ENCODE peak calls at places on chromosome 10, in seven cellular contexts. I, R, Y, T, Z, M and S are unnamed samples.
A peak's percentile ranks its signal among the peaks of the same experiment; 100 is the strongest.

GRCh38 chr10:930415-931325 is 835 bp downstream of the LARP4B start:
- DNase-seq in I (peak; percentile 71), M (peak; percentile 83), Z (peak; percentile 44), Y (peak; percentile 65), T (peak; percentile 33), R (peak; percentile 56), S (peak; percentile 76)

GRCh38 chr10:117237401-117237991 is 3.4 kb upstream of the SLC18A2 start:
- DNase-seq in M (no peak), Y (no peak), R (no peak), T (no peak), I (no peak), Z (no peak), S (no peak)

GRCh38 chr10:121614746-121615145 is 16.5 kb upstream of the FGFR2 start:
- DNase-seq in R (no peak), Z (no peak), Y (no peak), T (no peak), I (no peak), M (no peak), S (no peak)

GRCh38 chr10:119650692-119651513 is at the start of gene BAG3:
- DNase-seq in Y (peak; percentile 91), R (peak; percentile 88), T (peak; percentile 94), Z (peak; percentile 90), M (peak; percentile 97), I (peak; percentile 98), S (peak; percentile 94)

GRCh38 chr10:43872644-43873043 is 224.0 kb upstream of the ZNF32 start:
- DNase-seq in R (no peak), M (no peak), Z (no peak), Y (peak; percentile 14), I (no peak), T (no peak), S (no peak)

GRCh38 chr10:79342295-79342761 is 4.9 kb upstream of the PPIF start:
- DNase-seq in Z (no peak), M (peak; percentile 44), R (no peak), Y (no peak), I (no peak), T (no peak), S (no peak)

GRCh38 chr10:1739751-1740150 is 2.4 kb upstream of the ADARB2 start:
- DNase-seq in R (no peak), T (no peak), Y (no peak), I (no peak), M (no peak), Z (no peak), S (no peak)

GRCh38 chr10:127850944-127851343 is 41.8 kb downstream of the CLRN3 start:
- DNase-seq in T (no peak), Z (no peak), I (no peak), M (peak; percentile 65), Y (no peak), R (no peak), S (no peak)

GRCh38 chr10:35251373-35252100 is 84.8 kb upstream of the CCNY start:
- DNase-seq in R (no peak), Z (no peak), T (no peak), M (no peak), I (no peak), Y (no peak), S (no peak)

GRCh38 chr10:75475470-75476182 is 44.2 kb downstream of the LRMDA start:
- DNase-seq in R (no peak), I (no peak), T (no peak), Z (no peak), M (no peak), Y (no peak), S (no peak)

GRCh38 chr10:121919666-121920065 is 8.2 kb downstream of the ATE1 start:
- DNase-seq in R (no peak), M (no peak), Y (no peak), T (no peak), I (no peak), Z (no peak), S (no peak)

GRCh38 chr10:131750973-131751826 is 149.6 kb upstream of the PPP2R2D start:
- DNase-seq in M (no peak), T (no peak), I (peak; percentile 30), R (no peak), Y (no peak), Z (no peak), S (no peak)

GRCh38 chr10:88347597-88348304 is 235.4 kb downstream of the RNLS start:
- DNase-seq in T (no peak), Z (no peak), M (no peak), R (no peak), I (no peak), Y (no peak), S (no peak)

GRCh38 chr10:49081532-49082275 is 33.6 kb downstream of the VSTM4 start:
- DNase-seq in T (peak; percentile 75), I (no peak), R (no peak), Z (no peak), Y (peak; percentile 50), M (no peak), S (no peak)

GRCh38 chr10:96366508-96366907 is 7.7 kb upstream of the OPALIN start:
- DNase-seq in T (no peak), Y (no peak), M (no peak), R (no peak), I (no peak), Z (no peak), S (no peak)

GRCh38 chr10:6647811-6648526 is 67.9 kb upstream of the PRKCQ start:
- DNase-seq in R (peak; percentile 52), M (no peak), Y (peak; percentile 86), T (no peak), I (no peak), Z (peak; percentile 72), S (peak; percentile 39)

GRCh38 chr10:28263136-28263857 is 39.6 kb downstream of the MPP7 start:
- DNase-seq in Z (no peak), Y (no peak), M (no peak), T (no peak), R (no peak), I (peak; percentile 70), S (peak; percentile 21)

GRCh38 chr10:98374176-98374969 is 40.6 kb downstream of the PYROXD2 start:
- DNase-seq in T (no peak), Z (no peak), M (no peak), Y (no peak), R (no peak), I (no peak), S (no peak)

DNA sequence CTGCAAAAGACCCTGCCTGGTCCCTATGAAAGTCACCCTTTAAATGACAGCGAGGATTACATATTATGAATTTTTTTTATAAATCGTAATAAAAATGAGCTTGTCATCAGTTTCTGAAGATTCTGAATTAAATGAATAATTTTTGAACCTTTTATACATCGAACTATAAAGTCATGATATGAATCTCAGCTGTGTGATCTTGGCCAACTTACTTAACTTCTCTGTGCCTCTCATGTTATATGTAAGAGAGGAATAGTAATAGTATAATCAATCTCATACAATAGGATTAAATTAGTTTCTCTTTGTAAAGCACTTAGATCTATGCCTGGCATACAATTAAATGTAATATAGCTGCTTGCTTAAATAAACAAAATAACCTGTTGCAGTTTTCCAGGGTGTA is 5.3 kb upstream of the ATOH7 start:
- DNase-seq in Z (no peak), M (no peak), Y (no peak), R (no peak), I (no peak), T (no peak), S (no peak)
- TF ChIP-seq EP300 in Z (no peak), M (no peak), Y (no peak), R (no peak), I (no peak), T (no peak), S (no peak)

DNA sequence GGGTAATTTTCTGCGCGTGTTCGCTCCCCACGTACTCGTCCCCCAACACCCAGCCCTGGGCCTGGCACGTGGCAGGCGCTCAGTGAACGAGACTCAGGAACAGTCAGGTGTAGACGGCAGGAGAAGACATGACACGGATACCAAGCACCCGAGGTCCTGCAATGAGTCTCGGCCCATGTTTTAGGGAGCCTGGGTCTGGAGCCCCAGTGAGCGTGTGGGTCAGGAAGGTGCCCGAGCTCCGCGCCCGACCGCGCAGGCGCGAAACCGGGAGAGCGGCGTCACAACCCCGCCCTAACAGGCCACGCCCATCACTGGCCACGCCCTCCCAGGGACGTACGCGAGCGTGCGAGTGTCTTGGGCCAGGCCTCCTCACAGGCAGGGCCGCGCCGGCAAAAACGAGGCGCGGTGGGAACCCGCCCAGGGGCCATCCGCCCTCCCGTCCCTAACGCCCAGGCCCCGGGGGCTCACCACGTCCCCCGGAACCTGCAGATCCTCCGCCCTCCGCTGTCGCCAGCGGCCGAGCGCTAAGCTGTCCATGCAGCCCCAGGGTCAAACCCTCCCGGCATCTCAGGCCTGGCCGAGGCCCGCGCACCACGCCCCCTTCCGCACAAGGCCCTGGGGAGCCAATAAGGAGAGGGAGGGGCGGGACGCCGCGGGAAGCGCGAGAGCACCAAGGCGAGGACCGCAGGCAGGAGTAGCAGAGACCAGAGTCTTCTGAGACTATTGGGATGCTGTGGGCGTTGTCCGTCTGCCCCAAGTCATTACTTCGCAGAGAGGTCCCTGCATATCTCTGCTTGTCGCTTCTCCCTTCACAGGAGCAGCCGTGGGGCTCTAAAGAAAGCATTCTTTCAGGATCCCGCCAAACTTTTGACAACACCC is at the start of gene C10orf143:
- DNase-seq in M (peak; percentile 99), T (peak; percentile 98), I (peak; percentile 99), Z (peak; percentile 93), R (peak; percentile 98), Y (peak; percentile 100), S (peak; percentile 98)
- TF ChIP-seq EP300 in M (no peak), T (no peak), I (no peak), Z (no peak), R (no peak), Y (no peak), S (no peak)

GRCh38 chr10:104347295-104348045 is 6.2 kb upstream of the CFAP58 start:
- DNase-seq in I (no peak), Y (no peak), R (no peak), Z (peak; percentile 57), M (no peak), T (no peak), S (no peak)

GRCh38 chr10:104348601-104349000 is 5.0 kb upstream of the CFAP58 start:
- DNase-seq in R (no peak), Y (no peak), Z (no peak), T (no peak), I (no peak), M (no peak), S (no peak)

GRCh38 chr10:104350146-104350635 is 3.4 kb upstream of the CFAP58 start:
- DNase-seq in R (peak; percentile 68), M (no peak), Z (peak; percentile 73), Y (no peak), T (no peak), I (no peak), S (no peak)

GRCh38 chr10:104351067-104351681 is 2.5 kb upstream of the CFAP58 start:
- DNase-seq in M (no peak), Z (no peak), T (no peak), I (no peak), R (no peak), Y (no peak), S (no peak)

DNA sequence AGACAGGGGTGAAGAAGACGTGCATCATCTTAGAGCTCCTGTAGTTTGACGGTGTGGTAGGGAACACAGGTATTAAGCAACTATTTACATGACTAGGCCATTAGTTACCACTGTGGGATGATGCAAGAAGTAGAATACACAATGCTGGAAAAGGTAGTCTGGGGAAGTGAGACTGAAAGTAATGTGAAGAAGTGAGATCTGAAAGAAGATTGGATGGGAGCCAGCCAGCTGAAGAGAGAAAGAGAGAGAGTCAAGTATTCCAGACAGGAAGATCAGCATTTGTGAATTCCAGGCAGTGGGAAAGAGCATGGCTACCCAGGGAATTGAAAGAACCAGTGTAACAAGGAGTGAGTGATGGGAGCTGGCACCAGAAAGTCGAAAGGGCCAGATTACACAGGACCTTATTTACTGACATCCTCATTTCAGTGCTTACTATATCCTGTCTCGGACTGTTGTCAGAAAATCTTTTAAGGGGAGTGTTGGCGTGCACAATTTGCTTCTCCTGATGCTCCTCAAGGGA is 4.0 kb upstream of the CFAP58 start:
- DNase-seq in T (no peak), I (no peak), Z (no peak), Y (no peak), R (peak; percentile 64), M (no peak), S (peak; percentile 20)
- TF ChIP-seq EP300 in T (no peak), I (no peak), Z (peak; percentile 40), Y (no peak), R (no peak), M (no peak), S (no peak)

GRCh38 chr10:62037890-62038608 is 136.6 kb downstream of the ARID5B start:
- DNase-seq in Z (no peak), R (peak; percentile 64), Y (no peak), T (no peak), I (no peak), M (no peak), S (no peak)
- TF ChIP-seq EP300 in Z (no peak), R (no peak), Y (no peak), T (no peak), I (no peak), M (no peak), S (no peak)